ENCODE peak calls at places on chromosomes 1 and 21, in seven cellular contexts. D, R, J, Z, C, K and M are unnamed samples.

GRCh38 chr1:99808391-99809115 is 41.6 kb upstream of the AGL start:
- DNase-seq in D (peak; percentile 81), R (peak; percentile 44), J (peak; percentile 76), Z (peak; percentile 66), C (peak; percentile 93), K (peak; percentile 71), M (peak; percentile 90)

GRCh38 chr1:157034137-157034800 is 11.3 kb downstream of the ARHGEF11 start:
- DNase-seq in D (peak; percentile 13), R (no peak), J (no peak), Z (no peak), C (peak; percentile 34), K (no peak), M (no peak)

GRCh38 chr1:47703981-47704596 is 266.2 kb downstream of the FOXD2 start:
- DNase-seq in D (peak; percentile 39), R (no peak), J (peak; percentile 37), Z (no peak), C (peak; percentile 87), K (no peak), M (peak; percentile 66)

GRCh38 chr1:8667869-8668595 is 149.4 kb downstream of the RERE start:
- DNase-seq in D (no peak), R (no peak), J (no peak), Z (no peak), C (peak; percentile 73), K (peak; percentile 40), M (peak; percentile 68)

GRCh38 chr1:101237229-101237837 is 514 bp downstream of the S1PR1 start:
- DNase-seq in D (peak; percentile 46), R (no peak), J (peak; percentile 45), Z (peak; percentile 24), C (peak; percentile 96), K (peak; percentile 53), M (peak; percentile 74)

GRCh38 chr1:178819123-178819522 is 51.8 kb downstream of the ANGPTL1 start:
- DNase-seq in D (no peak), R (no peak), J (no peak), Z (no peak), C (no peak), K (no peak), M (peak; percentile 33)

GRCh38 chr1:22976461-22977243 is 4.0 kb upstream of the LACTBL1 start:
- DNase-seq in D (peak; percentile 79), R (peak; percentile 75), J (peak; percentile 74), Z (peak; percentile 72), C (peak; percentile 86), K (no peak), M (peak; percentile 88)

GRCh38 chr21:32795802-32796489 is 24.4 kb upstream of the PAXBP1 start:
- DNase-seq in D (no peak), R (no peak), J (no peak), Z (no peak), C (no peak), K (no peak), M (no peak)

GRCh38 chr1:167938083-167938482 is 1.2 kb upstream of the MPC2 start:
- DNase-seq in D (no peak), R (no peak), J (no peak), Z (no peak), C (no peak), K (no peak), M (no peak)

GRCh38 chr1:87644500-87645245 is 316.0 kb downstream of the LMO4 start:
- DNase-seq in D (peak; percentile 58), R (no peak), J (no peak), Z (no peak), C (peak; percentile 66), K (no peak), M (peak; percentile 38)

DNA sequence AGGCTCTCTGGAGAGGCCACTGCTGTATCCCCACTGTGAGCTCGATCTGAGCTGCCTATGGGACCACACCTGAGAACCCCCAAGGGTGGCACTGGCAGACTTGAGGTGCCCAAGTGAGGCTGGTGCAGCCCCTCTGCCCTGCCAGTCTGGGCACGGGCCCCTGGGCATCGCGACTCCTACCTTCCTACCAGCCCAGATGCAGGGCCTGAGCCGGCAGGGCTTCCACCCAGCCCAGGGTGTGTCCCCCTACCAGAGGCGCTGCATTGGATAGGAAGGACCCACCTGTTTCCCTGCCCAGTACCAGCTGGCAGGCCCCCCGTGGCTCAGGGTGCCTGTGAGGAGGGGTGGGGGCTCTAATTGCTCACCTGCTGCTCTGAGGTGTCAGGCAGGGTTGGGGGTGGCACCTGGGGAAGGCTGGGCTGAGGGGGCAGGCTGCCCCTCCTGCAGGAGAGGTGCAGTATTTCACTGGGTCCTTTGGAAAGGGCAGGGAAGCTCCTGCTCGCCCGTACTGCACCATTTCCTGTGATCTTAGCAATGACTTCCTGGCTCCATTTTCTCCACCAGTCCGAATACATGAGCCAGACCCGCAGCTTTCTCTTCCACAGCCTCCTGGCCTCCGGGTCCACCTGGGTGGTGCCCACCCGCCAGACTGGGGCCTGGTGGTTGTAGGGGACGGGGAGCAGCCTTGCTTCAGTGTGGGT is 11.8 kb downstream of the TP73 start:
- DNase-seq in D (no peak), R (no peak), J (no peak), Z (no peak), C (no peak), K (no peak), M (no peak)
- TF ChIP-seq CTCF in D (no peak), R (no peak), J (no peak), Z (no peak), C (no peak), K (no peak), M (no peak)

GRCh38 chr21:16530656-16531055 is 800.9 kb downstream of the USP25 start:
- DNase-seq in D (no peak), R (no peak), J (no peak), Z (no peak), C (no peak), K (no peak), M (no peak)

GRCh38 chr21:16535100-16535418 is 805.3 kb downstream of the USP25 start:
- DNase-seq in D (peak; percentile 67), R (no peak), J (peak; percentile 45), Z (no peak), C (peak; percentile 96), K (peak; percentile 93), M (peak; percentile 43)

GRCh38 chr21:16534408-16535099 is 804.8 kb downstream of the USP25 start:
- DNase-seq in D (peak; percentile 35), R (no peak), J (peak; percentile 51), Z (no peak), C (peak; percentile 87), K (peak; percentile 84), M (no peak)

GRCh38 chr21:16533692-16534407 is 804.1 kb downstream of the USP25 start:
- DNase-seq in D (no peak), R (no peak), J (no peak), Z (no peak), C (peak; percentile 29), K (no peak), M (no peak)

GRCh38 chr21:16532841-16533240 is 803.1 kb downstream of the USP25 start:
- DNase-seq in D (no peak), R (no peak), J (no peak), Z (no peak), C (peak; percentile 81), K (no peak), M (peak; percentile 32)
- TF ChIP-seq CTCF in D (no peak), R (no peak), J (no peak), Z (no peak), C (no peak), K (no peak), M (no peak)

GRCh38 chr1:234768171-234768568 is 158.2 kb upstream of the IRF2BP2 start:
- DNase-seq in D (no peak), R (no peak), J (no peak), Z (peak; percentile 62), C (no peak), K (no peak), M (no peak)
- TF ChIP-seq CTCF in D (no peak), R (no peak), J (no peak), Z (peak; percentile 22), C (no peak), K (no peak), M (no peak)

GRCh38 chr1:226420328-226420727 is 12.4 kb upstream of the PARP1 start:
- DNase-seq in D (no peak), R (no peak), J (no peak), Z (no peak), C (no peak), K (no peak), M (no peak)
- TF ChIP-seq CTCF in D (no peak), R (no peak), J (no peak), Z (no peak), C (no peak), K (no peak), M (no peak)

GRCh38 chr1:223175032-223175431 is 32.0 kb upstream of the TLR5 start:
- DNase-seq in D (peak; percentile 28), R (peak; percentile 12), J (no peak), Z (no peak), C (no peak), K (no peak), M (peak; percentile 80)
- TF ChIP-seq CTCF in D (peak; percentile 73), R (no peak), J (peak; percentile 14), Z (no peak), C (peak; percentile 10), K (no peak), M (peak; percentile 71)

GRCh38 chr21:44360174-44360573 is 6.8 kb downstream of the TRPM2 start:
- DNase-seq in D (no peak), R (no peak), J (no peak), Z (no peak), C (no peak), K (no peak), M (no peak)
- TF ChIP-seq CTCF in D (no peak), R (peak; percentile 23), J (no peak), Z (peak; percentile 3), C (no peak), K (no peak), M (no peak)

DNA sequence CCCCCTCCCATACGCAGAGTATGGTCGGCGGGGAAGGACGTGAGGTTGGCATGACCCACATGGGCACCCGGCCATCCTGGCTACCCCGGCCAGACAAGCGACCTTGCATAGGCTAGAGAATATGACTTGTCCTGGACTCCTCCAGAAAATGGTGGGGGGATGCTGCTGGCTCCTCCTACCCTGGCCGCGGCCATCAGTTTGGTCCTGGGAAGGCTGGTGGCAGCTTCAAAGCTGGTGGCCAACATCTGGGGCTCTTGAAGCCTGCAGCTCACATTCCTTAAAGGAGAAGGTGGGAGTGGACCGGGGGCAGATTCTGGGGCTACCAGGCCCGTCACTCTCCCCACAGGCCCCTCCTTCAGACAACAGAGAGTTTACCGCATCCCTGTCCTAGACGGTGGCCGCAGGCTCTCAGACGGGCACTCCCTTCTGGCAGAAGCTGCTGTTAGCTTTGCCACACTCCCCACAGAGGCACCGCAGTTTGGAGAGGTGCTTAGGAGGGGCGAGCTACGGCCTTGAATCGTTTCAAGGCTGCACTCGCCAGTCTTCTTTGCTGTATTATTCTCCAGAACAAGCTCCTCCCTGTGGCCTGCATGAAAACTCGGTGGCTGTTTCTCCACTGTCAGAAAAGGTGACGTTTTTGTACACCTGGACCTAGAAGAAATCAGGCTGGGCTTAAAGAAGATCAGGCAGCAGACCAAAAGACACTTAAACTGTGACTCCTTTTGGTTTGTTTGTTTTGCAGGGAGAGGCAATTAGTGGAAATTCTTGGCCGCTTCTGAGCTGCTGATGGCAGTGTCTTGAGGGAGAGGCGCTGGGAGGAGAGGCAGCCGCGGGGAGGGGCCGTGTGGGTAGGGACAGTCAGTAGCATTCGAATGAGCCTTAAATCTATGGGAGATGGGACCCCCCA is 68.0 kb downstream of the RUNX3 start:
- DNase-seq in D (no peak), R (no peak), J (no peak), Z (no peak), C (no peak), K (no peak), M (no peak)
- TF ChIP-seq CTCF in D (no peak), R (no peak), J (peak; percentile 26), Z (no peak), C (no peak), K (no peak), M (no peak)

GRCh38 chr1:205229399-205229861 is 1.7 kb downstream of the TMCC2 start:
- DNase-seq in D (peak; percentile 58), R (peak; percentile 46), J (peak; percentile 28), Z (peak; percentile 87), C (peak; percentile 43), K (peak; percentile 73), M (peak; percentile 85)
- TF ChIP-seq CTCF in D (peak; percentile 50), R (no peak), J (peak; percentile 31), Z (peak; percentile 36), C (peak; percentile 24), K (peak; percentile 42), M (peak; percentile 39)